ENCODE peak calls at places on chromosomes 6 and 20, in five cellular contexts. One of them, this sample, is unnamed. For H3K4me1, the result is how much of the 10 kb centered on the place peaks cover.

GRCh38 chr6:51266569-51266968 is 447.9 kb downstream of the TFAP2B start:
- DNase-seq in SK-N-SH: no peak
- DNase-seq in PC-3: no peak
- DNase-seq in fibroblast of lung: peak
- DNase-seq in hepatocyte: no peak
- DNase-seq in this sample: no peak

GRCh38 chr6:29924731-29925130 is 17.6 kb upstream of the HLA-A start:
- DNase-seq in SK-N-SH: no peak
- DNase-seq in PC-3: peak
- DNase-seq in fibroblast of lung: no peak
- DNase-seq in hepatocyte: no peak
- DNase-seq in this sample: no peak

GRCh38 chr6:159701413-159701999 is 8.5 kb upstream of the SOD2 start:
- DNase-seq in SK-N-SH: no peak
- DNase-seq in PC-3: peak
- DNase-seq in fibroblast of lung: peak
- DNase-seq in hepatocyte: peak
- DNase-seq in this sample: no peak

GRCh38 chr6:109869398-109870165 is 108.5 kb upstream of the GPR6 start:
- DNase-seq in SK-N-SH: no peak
- DNase-seq in PC-3: no peak
- DNase-seq in fibroblast of lung: no peak
- DNase-seq in hepatocyte: peak
- DNase-seq in this sample: no peak

GRCh38 chr6:16544006-16544405 is 217.3 kb downstream of the ATXN1 start:
- DNase-seq in SK-N-SH: no peak
- DNase-seq in PC-3: no peak
- DNase-seq in fibroblast of lung: peak
- DNase-seq in hepatocyte: no peak
- DNase-seq in this sample: no peak

GRCh38 chr6:71473908-71474307 is 185.3 kb downstream of the OGFRL1 start:
- DNase-seq in SK-N-SH: no peak
- DNase-seq in PC-3: peak
- DNase-seq in fibroblast of lung: peak
- DNase-seq in hepatocyte: peak
- DNase-seq in this sample: no peak

GRCh38 chr20:47786763-47787107 is 1.5 kb upstream of the SULF2 start:
- DNase-seq in SK-N-SH: no peak
- DNase-seq in PC-3: no peak
- DNase-seq in fibroblast of lung: no peak
- DNase-seq in hepatocyte: no peak
- DNase-seq in this sample: no peak

GRCh38 chr6:170113141-170113540 is 177.7 kb downstream of the DLL1 start:
- DNase-seq in SK-N-SH: no peak
- DNase-seq in PC-3: no peak
- DNase-seq in fibroblast of lung: no peak
- DNase-seq in hepatocyte: no peak
- DNase-seq in this sample: peak

GRCh38 chr6:167314180-167314821 is 10.6 kb upstream of the TTLL2 start:
- DNase-seq in SK-N-SH: no peak
- DNase-seq in PC-3: no peak
- DNase-seq in fibroblast of lung: no peak
- DNase-seq in hepatocyte: no peak
- DNase-seq in this sample: no peak

GRCh38 chr6:90940812-90941481 is 354.1 kb upstream of the MAP3K7 start:
- DNase-seq in SK-N-SH: peak
- DNase-seq in PC-3: peak
- DNase-seq in fibroblast of lung: peak
- DNase-seq in hepatocyte: peak
- DNase-seq in this sample: no peak

GRCh38 chr6:4412488-4412887 is 277.1 kb upstream of the ECI2 start:
- DNase-seq in SK-N-SH: no peak
- DNase-seq in PC-3: no peak
- DNase-seq in fibroblast of lung: no peak
- DNase-seq in hepatocyte: no peak
- DNase-seq in this sample: no peak

GRCh38 chr6:16477367-16478149 is 239.2 kb downstream of the GMPR start:
- DNase-seq in SK-N-SH: no peak
- DNase-seq in PC-3: no peak
- DNase-seq in fibroblast of lung: no peak
- DNase-seq in hepatocyte: no peak
- DNase-seq in this sample: no peak

GRCh38 chr6:4397307-4397706 is 261.9 kb upstream of the ECI2 start:
- DNase-seq in SK-N-SH: no peak
- DNase-seq in PC-3: no peak
- DNase-seq in fibroblast of lung: no peak
- DNase-seq in hepatocyte: no peak
- DNase-seq in this sample: no peak

GRCh38 chr20:25083773-25084615 is 2.1 kb upstream of the VSX1 start:
- DNase-seq in SK-N-SH: no peak
- DNase-seq in PC-3: no peak
- DNase-seq in fibroblast of lung: no peak
- DNase-seq in hepatocyte: peak
- DNase-seq in this sample: no peak

GRCh38 chr6:2194643-2195042 is 50.8 kb downstream of the GMDS start:
- DNase-seq in SK-N-SH: no peak
- DNase-seq in PC-3: no peak
- DNase-seq in fibroblast of lung: no peak
- DNase-seq in hepatocyte: no peak
- DNase-seq in this sample: no peak

GRCh38 chr6:62614442-62614841 is 328.4 kb upstream of the KHDRBS2 start:
- DNase-seq in SK-N-SH: no peak
- DNase-seq in PC-3: no peak
- DNase-seq in fibroblast of lung: no peak
- DNase-seq in hepatocyte: no peak
- DNase-seq in this sample: no peak

DNA sequence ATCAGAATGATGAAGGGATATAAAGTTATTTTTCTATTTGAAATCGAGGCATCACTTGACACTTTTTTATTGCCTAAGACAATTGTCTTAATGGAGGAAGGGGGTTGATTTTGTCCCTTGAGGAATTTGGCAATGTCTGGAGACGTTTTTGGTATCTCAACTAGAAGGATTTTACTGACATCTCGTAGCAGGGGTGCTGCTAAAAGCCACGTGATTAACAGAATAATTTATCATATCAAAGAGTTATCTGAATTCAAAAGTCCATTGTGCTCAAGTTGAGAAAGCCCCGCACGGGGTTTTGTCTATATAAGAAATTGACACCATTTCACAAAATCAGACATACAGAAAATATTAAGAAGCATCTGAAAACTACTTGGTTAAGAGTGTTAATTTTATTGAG is 1.5 kb upstream of the TAAR6 start:
- DNase-seq in SK-N-SH: no peak
- DNase-seq in PC-3: no peak
- DNase-seq in fibroblast of lung: no peak
- DNase-seq in hepatocyte: no peak
- DNase-seq in this sample: no peak
- H3K27ac ChIP-seq in SK-N-SH: no peak
- H3K27ac ChIP-seq in PC-3: no peak
- H3K27ac ChIP-seq in fibroblast of lung: no peak
- H3K27ac ChIP-seq in hepatocyte: no peak
- H3K27ac ChIP-seq in this sample: no peak

GRCh38 chr6:106142876-106143431 is 56.8 kb downstream of the PRDM1 start:
- DNase-seq in SK-N-SH: no peak
- DNase-seq in PC-3: no peak
- DNase-seq in fibroblast of lung: no peak
- DNase-seq in hepatocyte: no peak
- DNase-seq in this sample: no peak
- H3K4me1 ChIP-seq in SK-N-SH: under half
- H3K4me1 ChIP-seq in PC-3: under half
- H3K4me1 ChIP-seq in fibroblast of lung: under half
- H3K4me1 ChIP-seq in hepatocyte: under half
- H3K4me1 ChIP-seq in this sample: under half

GRCh38 chr6:125791151-125791819 is 525 bp downstream of the NCOA7 start:
- DNase-seq in SK-N-SH: peak
- DNase-seq in PC-3: peak
- DNase-seq in fibroblast of lung: peak
- DNase-seq in hepatocyte: peak
- DNase-seq in this sample: no peak

GRCh38 chr6:125789167-125789566 is 1.6 kb upstream of the NCOA7 start:
- DNase-seq in SK-N-SH: no peak
- DNase-seq in PC-3: no peak
- DNase-seq in fibroblast of lung: no peak
- DNase-seq in hepatocyte: no peak
- DNase-seq in this sample: no peak

GRCh38 chr6:125789576-125790402 is 971 bp upstream of the NCOA7 start:
- DNase-seq in SK-N-SH: peak
- DNase-seq in PC-3: no peak
- DNase-seq in fibroblast of lung: peak
- DNase-seq in hepatocyte: peak
- DNase-seq in this sample: peak

GRCh38 chr6:125791820-125792165 is 1.0 kb downstream of the NCOA7 start:
- DNase-seq in SK-N-SH: no peak
- DNase-seq in PC-3: no peak
- DNase-seq in fibroblast of lung: no peak
- DNase-seq in hepatocyte: no peak
- DNase-seq in this sample: no peak

DNA sequence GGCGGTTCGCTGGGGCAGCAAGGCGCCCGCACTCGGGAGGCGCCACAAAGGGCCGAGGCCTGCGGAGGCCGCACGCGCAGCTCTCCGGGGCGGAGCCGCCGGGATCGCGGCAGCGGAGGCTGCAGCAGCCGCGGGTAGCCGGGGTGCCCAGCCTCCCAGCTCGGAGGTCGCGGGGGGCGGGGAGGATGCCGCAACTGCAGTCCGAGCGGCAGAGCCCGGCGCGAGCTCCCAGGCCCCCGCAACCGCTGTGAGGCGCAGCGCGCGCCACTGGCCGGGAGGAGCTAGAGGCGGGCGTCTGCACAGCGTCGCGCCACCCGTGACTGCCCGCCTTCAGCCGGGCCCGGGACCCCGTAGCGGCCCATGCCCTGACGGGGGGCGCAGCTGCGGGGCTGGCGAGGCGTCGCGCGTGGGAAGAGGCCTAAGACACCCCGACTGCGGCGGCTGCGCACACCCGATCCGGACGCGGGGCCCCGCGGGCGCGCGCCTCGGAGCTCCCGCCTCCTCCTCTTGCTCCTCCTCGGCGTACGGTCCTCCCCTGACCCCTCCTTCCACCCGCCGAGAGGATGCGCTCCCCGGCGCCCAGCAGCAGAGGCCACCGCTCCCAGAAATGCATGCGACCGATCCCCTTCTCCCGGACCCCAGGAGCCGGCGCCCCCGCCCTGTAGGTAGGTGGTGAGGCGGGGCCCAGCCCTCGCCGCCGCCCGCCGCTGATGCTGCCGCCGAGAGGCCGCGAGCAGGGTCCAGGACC is at the start of gene NCOA7:
- DNase-seq in SK-N-SH: peak
- DNase-seq in PC-3: peak
- DNase-seq in fibroblast of lung: peak
- DNase-seq in hepatocyte: peak
- DNase-seq in this sample: peak
- TF ChIP-seq CTCF in SK-N-SH: peak
- TF ChIP-seq CTCF in PC-3: no peak
- TF ChIP-seq CTCF in fibroblast of lung: no peak
- TF ChIP-seq CTCF in hepatocyte: no peak
- TF ChIP-seq CTCF in this sample: no peak

GRCh38 chr6:68069921-68070709 is 565.0 kb upstream of the ADGRB3 start:
- DNase-seq in SK-N-SH: peak
- DNase-seq in PC-3: no peak
- DNase-seq in fibroblast of lung: no peak
- DNase-seq in hepatocyte: no peak
- DNase-seq in this sample: no peak
- H3K27ac ChIP-seq in SK-N-SH: no peak
- H3K27ac ChIP-seq in PC-3: no peak
- H3K27ac ChIP-seq in fibroblast of lung: no peak
- H3K27ac ChIP-seq in hepatocyte: no peak
- H3K27ac ChIP-seq in this sample: no peak

GRCh38 chr6:129959358-129959930 is 58.9 kb upstream of the L3MBTL3 start:
- DNase-seq in SK-N-SH: no peak
- DNase-seq in PC-3: no peak
- DNase-seq in fibroblast of lung: no peak
- DNase-seq in hepatocyte: no peak
- DNase-seq in this sample: no peak
- H3K4me1 ChIP-seq in SK-N-SH: under half
- H3K4me1 ChIP-seq in PC-3: under half
- H3K4me1 ChIP-seq in fibroblast of lung: under half
- H3K4me1 ChIP-seq in hepatocyte: under half
- H3K4me1 ChIP-seq in this sample: under half

GRCh38 chr6:132716238-132716637 is 2.4 kb upstream of the VNN1 start:
- DNase-seq in SK-N-SH: no peak
- DNase-seq in PC-3: no peak
- DNase-seq in fibroblast of lung: no peak
- DNase-seq in hepatocyte: no peak
- DNase-seq in this sample: peak

GRCh38 chr6:132713355-132714134 is at the start of gene VNN1:
- DNase-seq in SK-N-SH: no peak
- DNase-seq in PC-3: no peak
- DNase-seq in fibroblast of lung: no peak
- DNase-seq in hepatocyte: no peak
- DNase-seq in this sample: peak

GRCh38 chr6:132712366-132712765 is 1.5 kb downstream of the VNN1 start:
- DNase-seq in SK-N-SH: no peak
- DNase-seq in PC-3: peak
- DNase-seq in fibroblast of lung: peak
- DNase-seq in hepatocyte: no peak
- DNase-seq in this sample: no peak

GRCh38 chr6:132714160-132714559 is 305 bp upstream of the VNN1 start:
- DNase-seq in SK-N-SH: no peak
- DNase-seq in PC-3: no peak
- DNase-seq in fibroblast of lung: no peak
- DNase-seq in hepatocyte: no peak
- DNase-seq in this sample: no peak

DNA sequence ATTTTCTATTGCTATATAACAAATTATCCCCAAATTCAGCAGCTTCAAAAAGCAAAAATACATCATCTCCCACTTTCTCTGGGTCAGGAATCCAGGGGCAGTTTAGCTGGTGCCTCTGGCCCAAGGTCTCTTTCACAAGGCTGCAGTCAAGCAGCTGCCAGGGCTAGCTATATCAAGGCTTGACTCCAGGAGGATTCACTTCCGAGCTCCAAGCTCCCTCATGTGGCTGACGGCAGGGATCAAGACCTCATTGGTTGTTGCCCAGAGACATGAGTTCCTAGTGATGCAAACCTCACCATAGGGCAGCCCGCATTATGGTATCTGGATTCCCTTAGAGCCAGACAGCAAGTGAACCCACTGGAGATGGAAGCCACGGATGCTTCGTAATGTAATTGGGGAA is 1.3 kb upstream of the VNN1 start:
- DNase-seq in SK-N-SH: peak
- DNase-seq in PC-3: peak
- DNase-seq in fibroblast of lung: peak
- DNase-seq in hepatocyte: peak
- DNase-seq in this sample: peak
- TF ChIP-seq CTCF in SK-N-SH: no peak
- TF ChIP-seq CTCF in PC-3: peak
- TF ChIP-seq CTCF in fibroblast of lung: peak
- TF ChIP-seq CTCF in hepatocyte: peak
- TF ChIP-seq CTCF in this sample: peak

GRCh38 chr6:5584072-5584471 is 322.8 kb downstream of the FARS2 start:
- DNase-seq in SK-N-SH: no peak
- DNase-seq in PC-3: no peak
- DNase-seq in fibroblast of lung: peak
- DNase-seq in hepatocyte: no peak
- DNase-seq in this sample: no peak
- H3K27ac ChIP-seq in SK-N-SH: peak
- H3K27ac ChIP-seq in PC-3: no peak
- H3K27ac ChIP-seq in fibroblast of lung: no peak
- H3K27ac ChIP-seq in hepatocyte: no peak
- H3K27ac ChIP-seq in this sample: no peak

GRCh38 chr20:23924751-23925150 is 45.2 kb upstream of the CST5 start:
- DNase-seq in SK-N-SH: no peak
- DNase-seq in PC-3: no peak
- DNase-seq in fibroblast of lung: no peak
- DNase-seq in hepatocyte: no peak
- DNase-seq in this sample: no peak
- H3K4me1 ChIP-seq in SK-N-SH: under half
- H3K4me1 ChIP-seq in PC-3: under half
- H3K4me1 ChIP-seq in fibroblast of lung: under half
- H3K4me1 ChIP-seq in hepatocyte: under half
- H3K4me1 ChIP-seq in this sample: under half

This sample was measured in right lobe of liver.